ENCODE peak calls at places on chromosomes 11 and 22, in ten cellular contexts. Q, J, V, F, T, C, R, S, Z and M are unnamed samples.

GRCh38 chr11:115170133-115170815 is 333.9 kb downstream of the CADM1 start:
- DNase-seq in Q (peak; percentile 28), J (peak; percentile 48), V (no peak), F (no peak), T (peak; percentile 69), C (peak; percentile 50), R (no peak), S (peak; percentile 1), Z (no peak), M (no peak)

GRCh38 chr11:120912915-120913314 is 111.0 kb upstream of the TBCEL start:
- DNase-seq in Q (no peak), J (no peak), V (no peak), F (no peak), T (no peak), C (no peak), R (no peak), S (no peak), Z (no peak), M (no peak)

GRCh38 chr11:134639586-134640330 is 227.7 kb upstream of the B3GAT1 start:
- DNase-seq in Q (no peak), J (peak; percentile 36), V (no peak), F (no peak), T (no peak), C (no peak), R (no peak), S (no peak), Z (no peak), M (no peak)

GRCh38 chr11:12789054-12789453 is 114.8 kb downstream of the TEAD1 start:
- DNase-seq in Q (no peak), J (no peak), V (no peak), F (no peak), T (no peak), C (no peak), R (no peak), S (no peak), Z (no peak), M (no peak)

GRCh38 chr22:22745225-22746060 is 101.0 kb downstream of the GGTLC2 start:
- DNase-seq in Q (no peak), J (peak; percentile 45), V (no peak), F (peak; percentile 20), T (peak; percentile 72), C (peak; percentile 70), R (peak; percentile 39), S (no peak), Z (no peak), M (no peak)

GRCh38 chr11:44047931-44048431 is at the start of gene ACCSL:
- DNase-seq in Q (no peak), J (no peak), V (no peak), F (no peak), T (no peak), C (no peak), R (no peak), S (no peak), Z (no peak), M (no peak)

GRCh38 chr11:35907648-35908431 is 36.0 kb upstream of the LDLRAD3 start:
- DNase-seq in Q (peak; percentile 90), J (no peak), V (peak; percentile 22), F (no peak), T (no peak), C (no peak), R (no peak), S (no peak), Z (no peak), M (no peak)

GRCh38 chr22:37340331-37341262 is 58.3 kb downstream of the CYTH4 start:
- DNase-seq in Q (no peak), J (no peak), V (no peak), F (no peak), T (peak; percentile 52), C (no peak), R (no peak), S (no peak), Z (no peak), M (no peak)

GRCh38 chr11:69661413-69661715 is 13.8 kb downstream of the LTO1 start:
- DNase-seq in Q (no peak), J (no peak), V (no peak), F (no peak), T (no peak), C (no peak), R (no peak), S (no peak), Z (no peak), M (no peak)

GRCh38 chr22:36331306-36331911 is 56.4 kb downstream of the MYH9 start:
- DNase-seq in Q (peak; percentile 98), J (peak; percentile 94), V (peak; percentile 94), F (peak; percentile 64), T (no peak), C (peak; percentile 52), R (peak; percentile 75), S (no peak), Z (peak; percentile 73), M (peak; percentile 85)

GRCh38 chr11:94550513-94550912 is 6.8 kb downstream of the FUT4 start:
- DNase-seq in Q (no peak), J (no peak), V (no peak), F (no peak), T (no peak), C (no peak), R (no peak), S (no peak), Z (no peak), M (no peak)

GRCh38 chr22:32413715-32414114 is 1.7 kb upstream of the RTCB start:
- DNase-seq in Q (peak; percentile 35), J (no peak), V (no peak), F (no peak), T (no peak), C (peak; percentile 4), R (no peak), S (no peak), Z (no peak), M (no peak)

GRCh38 chr11:16899708-16900107 is 114.5 kb downstream of the PLEKHA7 start:
- DNase-seq in Q (no peak), J (no peak), V (no peak), F (no peak), T (no peak), C (no peak), R (no peak), S (no peak), Z (no peak), M (no peak)

GRCh38 chr22:46681010-46681409 is 57.0 kb downstream of the CERK start:
- DNase-seq in Q (no peak), J (no peak), V (no peak), F (no peak), T (no peak), C (peak; percentile 21), R (no peak), S (no peak), Z (no peak), M (no peak)

GRCh38 chr11:47552581-47553416 is at the start of gene CELF1:
- DNase-seq in Q (peak; percentile 92), J (peak; percentile 100), V (peak; percentile 38), F (peak; percentile 83), T (peak; percentile 95), C (peak; percentile 95), R (peak; percentile 87), S (peak; percentile 93), Z (no peak), M (peak; percentile 92)

GRCh38 chr22:29842740-29843139 is 4.7 kb upstream of the ASCC2 start:
- DNase-seq in Q (peak; percentile 94), J (no peak), V (peak; percentile 79), F (no peak), T (no peak), C (no peak), R (no peak), S (no peak), Z (peak; percentile 58), M (no peak)

GRCh38 chr11:44866301-44866700 is 84.4 kb downstream of the TP53I11 start:
- DNase-seq in Q (no peak), J (no peak), V (no peak), F (no peak), T (no peak), C (no peak), R (no peak), S (no peak), Z (no peak), M (no peak)

GRCh38 chr22:18112440-18112839 is 1.8 kb downstream of the TUBA8 start:
- DNase-seq in Q (no peak), J (no peak), V (no peak), F (no peak), T (no peak), C (no peak), R (no peak), S (no peak), Z (no peak), M (no peak)

GRCh38 chr11:68213555-68214172 is 568 bp upstream of the KMT5B start:
- DNase-seq in Q (peak; percentile 98), J (peak; percentile 99), V (peak; percentile 42), F (peak; percentile 52), T (peak; percentile 91), C (peak; percentile 89), R (peak; percentile 72), S (peak; percentile 96), Z (peak; percentile 94), M (peak; percentile 87)

GRCh38 chr22:38135133-38135706 is 24.7 kb upstream of the BAIAP2L2 start:
- DNase-seq in Q (peak; percentile 88), J (no peak), V (peak; percentile 62), F (no peak), T (no peak), C (no peak), R (no peak), S (no peak), Z (peak; percentile 52), M (no peak)

GRCh38 chr11:36030707-36031365 is 87.0 kb downstream of the LDLRAD3 start:
- DNase-seq in Q (no peak), J (peak; percentile 40), V (peak; percentile 52), F (no peak), T (no peak), C (no peak), R (no peak), S (no peak), Z (peak; percentile 43), M (no peak)

GRCh38 chr22:35746248-35746647 is 28.6 kb downstream of the APOL5 start:
- DNase-seq in Q (no peak), J (no peak), V (no peak), F (no peak), T (no peak), C (no peak), R (no peak), S (no peak), Z (no peak), M (peak; percentile 48)

GRCh38 chr11:66388746-66389386 is 17.3 kb upstream of the SLC29A2 start:
- DNase-seq in Q (peak; percentile 79), J (peak; percentile 91), V (no peak), F (peak; percentile 37), T (peak; percentile 77), C (peak; percentile 72), R (peak; percentile 62), S (peak; percentile 84), Z (no peak), M (peak; percentile 66)

GRCh38 chr11:69321877-69322350 is 28.0 kb downstream of the MYEOV start:
- DNase-seq in Q (peak; percentile 95), J (no peak), V (no peak), F (no peak), T (no peak), C (no peak), R (no peak), S (no peak), Z (peak; percentile 70), M (no peak)

GRCh38 chr11:93963072-93963471 is 58.1 kb upstream of the HEPHL1 start:
- DNase-seq in Q (no peak), J (no peak), V (no peak), F (no peak), T (no peak), C (no peak), R (no peak), S (no peak), Z (no peak), M (no peak)

GRCh38 chr22:44813416-44813815 is 61.0 kb downstream of the ARHGAP8 start:
- DNase-seq in Q (no peak), J (no peak), V (no peak), F (no peak), T (no peak), C (no peak), R (no peak), S (no peak), Z (no peak), M (no peak)

GRCh38 chr11:32043737-32044515 is 46.9 kb upstream of the RCN1 start:
- DNase-seq in Q (no peak), J (peak; percentile 95), V (no peak), F (no peak), T (no peak), C (no peak), R (no peak), S (no peak), Z (no peak), M (no peak)

GRCh38 chr22:43923191-43923590 is 414 bp upstream of the PNPLA3 start:
- DNase-seq in Q (peak; percentile 15), J (no peak), V (no peak), F (no peak), T (no peak), C (no peak), R (no peak), S (no peak), Z (no peak), M (no peak)